ENCODE peak calls at places on chromosomes 11 and 22, in eight cellular contexts. A is body of pancreas, U is fibroblast of lung, V is DND-41, M is psoas muscle, P is thoracic aorta, N is GM23248, Z is left lung. B is an unnamed sample.

GRCh38 chr11:122743949-122744876 is 88.7 kb downstream of the UBASH3B start:
- DNase-seq in U (no peak), V (peak; percentile 93), Z (no peak), M (no peak), N (no peak), P (no peak), A (no peak), B (peak; percentile 78)

GRCh38 chr22:27801197-27801615 is 350 bp downstream of the MN1 start:
- DNase-seq in U (peak; percentile 66), P (no peak), V (no peak), A (peak; percentile 36), M (peak; percentile 50), N (peak; percentile 81), Z (no peak), B (peak; percentile 24)

GRCh38 chr11:129894281-129895125 is 875 bp downstream of the NFRKB start:
- DNase-seq in P (no peak), N (peak; percentile 59), Z (no peak), M (no peak), V (peak; percentile 17), A (no peak), U (peak; percentile 9), B (peak; percentile 18)

GRCh38 chr11:15692739-15693138 is 578.0 kb downstream of the INSC start:
- DNase-seq in M (no peak), U (peak; percentile 79), A (no peak), V (no peak), Z (no peak), N (no peak), P (no peak), B (no peak)

GRCh38 chr22:31579835-31580242 is 82.2 kb downstream of the PISD start:
- DNase-seq in V (no peak), U (no peak), P (no peak), N (no peak), M (no peak), Z (no peak), A (no peak), B (no peak)

GRCh38 chr22:49930596-49931412 is 12.4 kb downstream of the CRELD2 start:
- DNase-seq in N (peak; percentile 67), M (peak; percentile 60), V (peak; percentile 32), U (peak; percentile 20), A (peak; percentile 84), P (peak; percentile 52), Z (no peak), B (no peak)

GRCh38 chr11:109015283-109015682 is 350.4 kb downstream of the DDX10 start:
- DNase-seq in M (no peak), A (no peak), N (peak; percentile 77), V (no peak), Z (no peak), U (peak; percentile 81), P (no peak), B (no peak)

GRCh38 chr11:128906185-128907065 is 15.3 kb downstream of the KCNJ5 start:
- DNase-seq in V (no peak), P (no peak), U (no peak), M (no peak), N (no peak), A (no peak), Z (no peak), B (no peak)

GRCh38 chr11:57777969-57778317 is 16.3 kb downstream of the CTNND1 start:
- DNase-seq in V (no peak), P (no peak), U (no peak), Z (no peak), N (no peak), A (peak; percentile 46), M (no peak), B (no peak)

GRCh38 chr11:44623716-44624491 is 58.4 kb downstream of the CD82 start:
- DNase-seq in M (no peak), N (no peak), P (peak; percentile 1), Z (no peak), A (peak; percentile 10), U (peak; percentile 50), V (peak; percentile 19), B (no peak)

GRCh38 chr11:27100534-27100933 is 59.9 kb downstream of the BBOX1 start:
- DNase-seq in V (no peak), M (no peak), N (no peak), Z (no peak), U (peak; percentile 56), P (no peak), A (no peak), B (no peak)

GRCh38 chr22:40082184-40082583 is 87.4 kb downstream of the FAM83F start:
- DNase-seq in P (no peak), M (no peak), U (no peak), A (no peak), V (no peak), Z (no peak), N (no peak), B (no peak)

GRCh38 chr22:40081662-40082061 is 86.9 kb downstream of the FAM83F start:
- DNase-seq in U (no peak), A (no peak), P (no peak), V (no peak), Z (no peak), M (no peak), N (no peak), B (no peak)

GRCh38 chr22:40083794-40084193 is 89.0 kb downstream of the FAM83F start:
- DNase-seq in U (no peak), P (no peak), N (no peak), Z (no peak), M (no peak), V (no peak), A (no peak), B (no peak)

GRCh38 chr22:40088818-40089217 is 88.9 kb upstream of the TNRC6B start:
- DNase-seq in M (no peak), Z (no peak), P (no peak), A (no peak), V (no peak), N (no peak), U (no peak), B (no peak)

DNA sequence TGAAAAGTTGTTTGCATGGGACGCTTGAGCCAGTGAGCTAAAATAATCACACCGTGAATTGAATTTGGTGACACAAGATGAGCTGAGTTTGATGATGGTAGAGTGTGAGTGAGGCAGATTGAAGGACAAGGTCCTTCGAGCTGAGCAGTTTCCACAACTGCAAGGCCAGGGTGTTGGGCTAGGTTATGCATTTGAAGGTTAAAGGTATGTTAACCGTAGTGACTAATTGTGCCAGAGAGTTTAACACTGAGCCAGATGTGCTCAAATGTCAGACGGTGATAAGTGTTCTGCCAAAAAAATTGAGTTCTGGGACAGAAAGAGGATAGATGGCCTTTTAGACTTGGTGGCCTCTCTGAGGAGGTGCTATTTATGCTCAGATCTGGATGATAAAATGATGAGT is 89.5 kb downstream of the FAM83F start:
- DNase-seq in P (no peak), V (no peak), A (no peak), M (no peak), Z (no peak), N (no peak), U (no peak), B (no peak)
- H3K27me3 ChIP-seq in P (no peaks in the 10 kb centered on the region), V (no peaks in the 10 kb centered on the region), A (no peaks in the 10 kb centered on the region), M (no peaks in the 10 kb centered on the region), Z (no peaks in the 10 kb centered on the region), N (no peaks in the 10 kb centered on the region), U (peaks cover 19% of the 10 kb centered on the region), B (no peaks in the 10 kb centered on the region)

GRCh38 chr22:19111584-19111983 is 10.6 kb downstream of the DGCR2 start:
- DNase-seq in V (no peak), A (no peak), P (no peak), U (no peak), N (no peak), Z (no peak), M (no peak), B (no peak)
- H3K4me3 ChIP-seq in V (no peak overlapping the region), A (no peak overlapping the region), P (no peak overlapping the region), U (no peak overlapping the region), N (no peak overlapping the region), Z (no peak overlapping the region), M (no peak overlapping the region), B (no peak overlapping the region)

GRCh38 chr22:20843501-20843900 is 15.1 kb downstream of the PI4KA start:
- DNase-seq in V (no peak), N (no peak), M (no peak), A (no peak), P (no peak), Z (no peak), U (no peak), B (no peak)
- H3K27me3 ChIP-seq in V (no peaks in the 10 kb centered on the region), N (no peaks in the 10 kb centered on the region), M (no peaks in the 10 kb centered on the region), A (no peaks in the 10 kb centered on the region), P (no peaks in the 10 kb centered on the region), Z (no peaks in the 10 kb centered on the region), U (no peaks in the 10 kb centered on the region), B (no peaks in the 10 kb centered on the region)

GRCh38 chr11:79253280-79253679 is 187.6 kb downstream of the TENM4 start:
- DNase-seq in M (no peak), N (no peak), A (no peak), U (no peak), Z (no peak), P (no peak), V (no peak), B (no peak)

GRCh38 chr11:79258606-79259005 is 182.2 kb downstream of the TENM4 start:
- DNase-seq in P (no peak), Z (no peak), V (no peak), M (no peak), A (no peak), N (peak; percentile 26), U (peak; percentile 33), B (no peak)

GRCh38 chr11:79259800-79260199 is 181.0 kb downstream of the TENM4 start:
- DNase-seq in P (no peak), A (no peak), U (no peak), M (no peak), V (no peak), N (no peak), Z (no peak), B (no peak)

DNA sequence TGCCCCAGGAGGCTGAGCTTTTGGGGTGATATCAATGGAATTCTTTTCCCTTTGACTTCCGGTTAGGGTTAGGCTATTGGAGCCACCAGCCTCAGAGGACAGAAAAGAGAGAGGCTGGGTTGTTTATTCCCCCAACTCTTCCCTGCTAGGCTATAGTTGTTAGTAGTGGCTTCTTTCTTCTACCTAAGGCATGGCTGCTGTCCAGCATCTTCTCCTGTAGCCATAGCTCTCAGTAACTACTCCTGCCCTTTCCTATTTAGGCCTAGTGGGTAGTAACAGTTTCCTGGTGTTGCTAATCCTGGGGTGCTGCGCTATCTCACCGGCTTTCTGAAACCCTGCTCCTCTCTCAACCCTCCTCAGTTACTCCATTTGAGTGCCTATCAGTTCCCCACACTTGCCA is 184.9 kb downstream of the TENM4 start:
- DNase-seq in V (no peak), U (no peak), P (no peak), Z (no peak), N (no peak), M (no peak), A (no peak), B (no peak)
- H3K4me3 ChIP-seq in V (no peak overlapping the region), U (no peak overlapping the region), P (no peak overlapping the region), Z (no peak overlapping the region), N (no peak overlapping the region), M (no peak overlapping the region), A (no peak overlapping the region), B (no peak overlapping the region)

GRCh38 chr11:126995989-126996388 is 4.6 kb downstream of the KIRREL3 start:
- DNase-seq in U (no peak), V (no peak), N (no peak), P (no peak), A (no peak), M (no peak), Z (no peak), B (no peak)
- H3K27me3 ChIP-seq in U (no peaks in the 10 kb centered on the region), V (peaks cover 55% of the 10 kb centered on the region), N (no peaks in the 10 kb centered on the region), P (no peaks in the 10 kb centered on the region), A (no peaks in the 10 kb centered on the region), M (peaks cover 6% of the 10 kb centered on the region), Z (peaks cover 21% of the 10 kb centered on the region), B (peaks cover 10% of the 10 kb centered on the region)